ENCODE peak calls at places on chromosomes 11 and 22, in ten cellular contexts. T is CD4-positive, alpha-beta memory T cell; Z is stimulated activated CD4-positive, alpha-beta T cell treated with anti-CD3 and anti-CD28 coated beads, Interleukin-1b, Interleukin-23, amount 100 ng/mL, for 4 hours; G is osteocyte; O is A172; R is astrocyte of the cerebellum; Y is AG09309; A is left kidney; J is NCI-H774; B is endothelial cell. K is an unnamed sample.

GRCh38 chr11:64078294-64078693 is 42.6 kb downstream of the FLRT1 start:
- DNase-seq in J (peak; percentile 45), R (no peak), Z (no peak), B (no peak), G (no peak), T (no peak), O (no peak), Y (no peak), A (peak; percentile 75), K (no peak)

GRCh38 chr11:65864758-65865471 is 4.7 kb downstream of the MUS81 start:
- DNase-seq in Y (no peak), G (no peak), B (no peak), T (no peak), J (no peak), A (no peak), O (no peak), Z (no peak), R (no peak), K (no peak)

GRCh38 chr22:43876866-43877509 is 14.7 kb upstream of the SULT4A1 start:
- DNase-seq in B (no peak), Z (no peak), G (no peak), T (no peak), A (no peak), J (no peak), R (no peak), O (no peak), Y (no peak), K (no peak)

GRCh38 chr22:23405366-23405851 is 174.7 kb downstream of the IGLL1 start:
- DNase-seq in T (no peak), Y (no peak), R (no peak), Z (no peak), O (no peak), J (no peak), B (no peak), A (peak; percentile 32), G (no peak), K (no peak)

GRCh38 chr22:17823226-17823625 is 49.0 kb upstream of the BID start:
- DNase-seq in R (no peak), J (no peak), T (no peak), Y (no peak), Z (no peak), G (no peak), A (no peak), B (no peak), O (no peak), K (no peak)

GRCh38 chr22:47128216-47129215 is 366.1 kb downstream of the TBC1D22A start:
- DNase-seq in Y (no peak), G (no peak), T (no peak), J (no peak), R (no peak), Z (no peak), A (no peak), O (no peak), B (no peak), K (no peak)

GRCh38 chr22:46192210-46192993 is 42.1 kb downstream of the PPARA start:
- DNase-seq in T (no peak), G (no peak), B (no peak), Z (no peak), Y (no peak), R (no peak), A (no peak), J (peak; percentile 4), O (no peak), K (no peak)

GRCh38 chr11:7904910-7905309 is 26.2 kb downstream of the OR10A6 start:
- DNase-seq in G (no peak), J (no peak), Z (no peak), T (no peak), O (no peak), B (no peak), R (no peak), A (peak; percentile 57), Y (peak; percentile 37), K (no peak)

GRCh38 chr11:79626135-79626748 is 185.4 kb upstream of the TENM4 start:
- DNase-seq in Y (peak; percentile 0), R (no peak), T (no peak), G (no peak), B (no peak), J (no peak), Z (no peak), O (no peak), A (no peak), K (no peak)

GRCh38 chr11:77403228-77403627 is 70.7 kb downstream of the PAK1 start:
- DNase-seq in O (no peak), G (no peak), J (no peak), A (no peak), Y (no peak), T (no peak), B (no peak), R (no peak), Z (no peak), K (no peak)

GRCh38 chr22:48397531-48398180 is 1430.0 kb downstream of the BRD1 start:
- DNase-seq in T (no peak), B (no peak), A (no peak), O (no peak), G (peak; percentile 74), J (no peak), Y (no peak), R (no peak), Z (no peak), K (no peak)

GRCh38 chr22:28222976-28223375 is 303.9 kb upstream of the PITPNB start:
- DNase-seq in T (no peak), G (no peak), Y (no peak), A (no peak), O (no peak), J (no peak), B (no peak), Z (no peak), R (no peak), K (no peak)

GRCh38 chr22:27108425-27109114 is 451.2 kb downstream of the MIAT start:
- DNase-seq in J (no peak), T (no peak), B (no peak), G (no peak), R (no peak), O (no peak), A (peak; percentile 87), Y (no peak), Z (no peak), K (no peak)

GRCh38 chr11:20161230-20161918 is 1.1 kb upstream of the DBX1 start:
- DNase-seq in R (no peak), Y (no peak), T (no peak), G (no peak), O (no peak), A (peak; percentile 64), Z (no peak), B (peak; percentile 25), J (no peak), K (peak; percentile 56)

GRCh38 chr11:116193321-116194114 is 579.3 kb downstream of the BUD13 start:
- DNase-seq in A (peak; percentile 97), J (peak; percentile 67), R (peak; percentile 87), T (no peak), B (peak; percentile 45), O (no peak), G (no peak), Z (no peak), Y (peak; percentile 7), K (no peak)

GRCh38 chr11:105144887-105145286 is 5.3 kb upstream of the CARD18 start:
- DNase-seq in R (peak; percentile 28), A (no peak), O (peak; percentile 36), Z (no peak), G (no peak), T (no peak), Y (peak; percentile 31), B (no peak), J (no peak), K (no peak)

GRCh38 chr11:62048101-62048500 is 75.7 kb upstream of the INCENP start:
- DNase-seq in A (peak; percentile 63), G (no peak), B (no peak), Z (no peak), R (no peak), J (no peak), T (no peak), O (no peak), Y (no peak), K (no peak)

GRCh38 chr11:112864715-112865114 is 96.5 kb upstream of the NCAM1 start:
- DNase-seq in Z (no peak), J (no peak), A (no peak), B (no peak), G (no peak), T (no peak), R (no peak), O (no peak), Y (no peak), K (no peak)

GRCh38 chr22:25420925-25421904 is 143.3 kb upstream of the GRK3 start:
- DNase-seq in J (no peak), O (no peak), T (no peak), B (peak; percentile 38), Y (no peak), G (no peak), Z (no peak), A (peak; percentile 43), R (no peak), K (no peak)

GRCh38 chr22:28560005-28560742 is 119.5 kb downstream of the TTC28 start:
- DNase-seq in R (no peak), T (no peak), B (no peak), A (no peak), G (no peak), Z (no peak), O (peak; percentile 60), Y (peak; percentile 14), J (no peak), K (no peak)

GRCh38 chr11:116492600-116492999 is 280.2 kb downstream of the BUD13 start:
- DNase-seq in T (no peak), Y (no peak), G (no peak), Z (no peak), B (no peak), J (no peak), O (no peak), A (no peak), R (no peak), K (no peak)

K was measured in NT2/D1.